ENCODE peak calls at places on chromosome 19, in eight cellular contexts. One of them, this sample, is unnamed.

GRCh38 chr19:1183543-1184172 is 9.6 kb upstream of the SBNO2 start:
- DNase-seq in foreskin fibroblast: no peak
- DNase-seq in cardiac muscle cell: no peak
- DNase-seq in PC-3: peak
- DNase-seq in CD4-positive, alpha-beta T cell: no peak
- DNase-seq in heart left ventricle: no peak
- DNase-seq in NB4: no peak
- DNase-seq in psoas muscle: peak
- DNase-seq in this sample: no peak

GRCh38 chr19:611506-611869 is 21.8 kb downstream of the HCN2 start:
- DNase-seq in heart left ventricle: no peak
- DNase-seq in cardiac muscle cell: peak
- DNase-seq in PC-3: peak
- DNase-seq in CD4-positive, alpha-beta T cell: no peak
- DNase-seq in psoas muscle: no peak
- DNase-seq in NB4: peak
- DNase-seq in foreskin fibroblast: peak
- DNase-seq in this sample: no peak

GRCh38 chr19:29812080-29812880 is 489 bp downstream of the CCNE1 start:
- DNase-seq in CD4-positive, alpha-beta T cell: no peak
- DNase-seq in PC-3: no peak
- DNase-seq in psoas muscle: peak
- DNase-seq in cardiac muscle cell: no peak
- DNase-seq in foreskin fibroblast: peak
- DNase-seq in heart left ventricle: peak
- DNase-seq in NB4: peak
- DNase-seq in this sample: peak

GRCh38 chr19:56611288-56611687 is 16.2 kb downstream of the ZNF71 start:
- DNase-seq in CD4-positive, alpha-beta T cell: no peak
- DNase-seq in PC-3: no peak
- DNase-seq in NB4: no peak
- DNase-seq in foreskin fibroblast: no peak
- DNase-seq in heart left ventricle: no peak
- DNase-seq in psoas muscle: no peak
- DNase-seq in cardiac muscle cell: no peak
- DNase-seq in this sample: no peak

GRCh38 chr19:40147693-40148347 is 43.4 kb upstream of the MAP3K10 start:
- DNase-seq in foreskin fibroblast: peak
- DNase-seq in PC-3: peak
- DNase-seq in heart left ventricle: no peak
- DNase-seq in CD4-positive, alpha-beta T cell: no peak
- DNase-seq in cardiac muscle cell: peak
- DNase-seq in NB4: peak
- DNase-seq in psoas muscle: no peak
- DNase-seq in this sample: no peak

GRCh38 chr19:36719687-36720556 is 32.5 kb downstream of the ZNF567 start:
- DNase-seq in PC-3: no peak
- DNase-seq in foreskin fibroblast: no peak
- DNase-seq in CD4-positive, alpha-beta T cell: no peak
- DNase-seq in NB4: peak
- DNase-seq in heart left ventricle: no peak
- DNase-seq in cardiac muscle cell: peak
- DNase-seq in psoas muscle: no peak
- DNase-seq in this sample: no peak

GRCh38 chr19:44643605-44644390 is at the start of gene PVR:
- DNase-seq in NB4: peak
- DNase-seq in psoas muscle: peak
- DNase-seq in cardiac muscle cell: peak
- DNase-seq in PC-3: peak
- DNase-seq in foreskin fibroblast: peak
- DNase-seq in heart left ventricle: peak
- DNase-seq in CD4-positive, alpha-beta T cell: no peak
- DNase-seq in this sample: no peak

GRCh38 chr19:3606174-3606689 is 443 bp downstream of the TBXA2R start:
- DNase-seq in CD4-positive, alpha-beta T cell: peak
- DNase-seq in heart left ventricle: no peak
- DNase-seq in NB4: no peak
- DNase-seq in foreskin fibroblast: no peak
- DNase-seq in PC-3: peak
- DNase-seq in cardiac muscle cell: no peak
- DNase-seq in psoas muscle: no peak
- DNase-seq in this sample: no peak

GRCh38 chr19:16591803-16592556 is 19.8 kb upstream of the SLC35E1 start:
- DNase-seq in foreskin fibroblast: no peak
- DNase-seq in heart left ventricle: no peak
- DNase-seq in psoas muscle: no peak
- DNase-seq in CD4-positive, alpha-beta T cell: no peak
- DNase-seq in cardiac muscle cell: no peak
- DNase-seq in PC-3: peak
- DNase-seq in NB4: no peak
- DNase-seq in this sample: no peak

GRCh38 chr19:38724380-38724854 is 19.9 kb downstream of the CAPN12 start:
- DNase-seq in NB4: no peak
- DNase-seq in PC-3: no peak
- DNase-seq in psoas muscle: peak
- DNase-seq in cardiac muscle cell: no peak
- DNase-seq in heart left ventricle: no peak
- DNase-seq in CD4-positive, alpha-beta T cell: no peak
- DNase-seq in foreskin fibroblast: no peak
- DNase-seq in this sample: no peak

GRCh38 chr19:38727868-38728660 is 16.2 kb downstream of the CAPN12 start:
- DNase-seq in foreskin fibroblast: no peak
- DNase-seq in CD4-positive, alpha-beta T cell: no peak
- DNase-seq in PC-3: no peak
- DNase-seq in heart left ventricle: peak
- DNase-seq in cardiac muscle cell: peak
- DNase-seq in psoas muscle: no peak
- DNase-seq in NB4: no peak
- DNase-seq in this sample: no peak

GRCh38 chr19:41332000-41332399 is 21.7 kb downstream of the TGFB1 start:
- DNase-seq in cardiac muscle cell: no peak
- DNase-seq in PC-3: no peak
- DNase-seq in foreskin fibroblast: no peak
- DNase-seq in NB4: no peak
- DNase-seq in heart left ventricle: no peak
- DNase-seq in psoas muscle: no peak
- DNase-seq in CD4-positive, alpha-beta T cell: no peak
- DNase-seq in this sample: no peak

GRCh38 chr19:30319876-30320275 is 52.3 kb upstream of the ZNF536 start:
- DNase-seq in psoas muscle: no peak
- DNase-seq in NB4: no peak
- DNase-seq in CD4-positive, alpha-beta T cell: no peak
- DNase-seq in cardiac muscle cell: no peak
- DNase-seq in PC-3: no peak
- DNase-seq in foreskin fibroblast: no peak
- DNase-seq in heart left ventricle: no peak
- DNase-seq in this sample: no peak

GRCh38 chr19:51295382-51296126 is 15.9 kb upstream of the IGLON5 start:
- DNase-seq in PC-3: no peak
- DNase-seq in cardiac muscle cell: no peak
- DNase-seq in NB4: no peak
- DNase-seq in foreskin fibroblast: no peak
- DNase-seq in heart left ventricle: no peak
- DNase-seq in psoas muscle: no peak
- DNase-seq in CD4-positive, alpha-beta T cell: no peak
- DNase-seq in this sample: no peak

GRCh38 chr19:29806098-29806866 is 5.5 kb upstream of the CCNE1 start:
- DNase-seq in cardiac muscle cell: peak
- DNase-seq in heart left ventricle: peak
- DNase-seq in CD4-positive, alpha-beta T cell: no peak
- DNase-seq in PC-3: no peak
- DNase-seq in NB4: peak
- DNase-seq in psoas muscle: peak
- DNase-seq in foreskin fibroblast: peak
- DNase-seq in this sample: no peak

GRCh38 chr19:45717983-45718650 is 12.6 kb downstream of the FBXO46 start:
- DNase-seq in heart left ventricle: no peak
- DNase-seq in PC-3: no peak
- DNase-seq in psoas muscle: no peak
- DNase-seq in foreskin fibroblast: no peak
- DNase-seq in cardiac muscle cell: no peak
- DNase-seq in NB4: no peak
- DNase-seq in CD4-positive, alpha-beta T cell: no peak
- DNase-seq in this sample: no peak

GRCh38 chr19:45715139-45715538 is 15.6 kb downstream of the FBXO46 start:
- DNase-seq in CD4-positive, alpha-beta T cell: no peak
- DNase-seq in cardiac muscle cell: no peak
- DNase-seq in heart left ventricle: no peak
- DNase-seq in NB4: no peak
- DNase-seq in PC-3: no peak
- DNase-seq in foreskin fibroblast: no peak
- DNase-seq in psoas muscle: no peak
- DNase-seq in this sample: no peak

GRCh38 chr19:45716314-45717130 is 14.2 kb downstream of the FBXO46 start:
- DNase-seq in cardiac muscle cell: peak
- DNase-seq in NB4: peak
- DNase-seq in PC-3: peak
- DNase-seq in heart left ventricle: no peak
- DNase-seq in foreskin fibroblast: no peak
- DNase-seq in psoas muscle: no peak
- DNase-seq in CD4-positive, alpha-beta T cell: peak
- DNase-seq in this sample: no peak

GRCh38 chr19:45713141-45713540 is 17.6 kb downstream of the FBXO46 start:
- DNase-seq in psoas muscle: no peak
- DNase-seq in foreskin fibroblast: no peak
- DNase-seq in cardiac muscle cell: no peak
- DNase-seq in PC-3: no peak
- DNase-seq in CD4-positive, alpha-beta T cell: no peak
- DNase-seq in NB4: no peak
- DNase-seq in heart left ventricle: no peak
- DNase-seq in this sample: no peak

DNA sequence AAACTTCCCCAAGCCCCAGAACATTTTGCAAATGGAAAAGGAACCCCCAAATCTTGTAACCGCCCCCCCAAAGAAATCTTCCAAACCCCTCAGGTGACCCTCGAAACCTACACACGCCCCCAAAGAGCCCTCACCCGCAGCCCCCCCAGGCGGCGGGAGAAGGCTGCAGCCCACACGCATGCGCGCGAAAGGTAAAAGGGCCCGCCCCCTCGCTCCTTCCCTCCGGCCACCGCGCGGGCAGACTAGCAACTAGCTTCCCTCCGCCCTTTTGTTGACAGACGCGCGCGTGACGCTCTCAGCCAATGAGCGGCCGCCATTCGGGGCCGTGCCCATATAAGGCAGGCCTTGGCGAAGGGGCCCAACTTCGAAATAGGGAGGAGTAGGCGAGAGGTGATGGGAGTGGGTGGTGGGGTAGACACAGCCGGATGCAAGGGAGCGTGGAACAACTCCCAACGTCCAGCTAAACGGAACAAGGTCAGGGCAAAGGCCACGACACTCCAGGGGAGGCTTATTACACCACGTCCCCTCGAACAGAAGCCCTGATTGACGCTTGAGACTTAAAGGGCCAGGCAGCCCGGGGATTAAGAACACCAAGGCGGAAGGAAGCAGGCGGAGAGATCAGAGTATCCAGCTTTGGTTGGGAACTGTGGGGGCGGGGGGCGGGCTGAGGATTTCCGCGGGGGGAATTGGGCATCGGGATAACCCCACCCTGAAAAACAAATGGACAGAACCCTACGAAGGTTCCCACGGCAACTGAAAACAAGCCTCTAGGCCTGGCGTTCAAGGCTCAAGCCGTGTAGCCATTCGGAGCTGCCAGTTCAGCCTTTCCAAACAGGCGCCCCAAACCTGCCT is 13.3 kb downstream of the FBXO46 start:
- DNase-seq in foreskin fibroblast: peak
- DNase-seq in psoas muscle: peak
- DNase-seq in CD4-positive, alpha-beta T cell: peak
- DNase-seq in cardiac muscle cell: peak
- DNase-seq in heart left ventricle: peak
- DNase-seq in PC-3: peak
- DNase-seq in NB4: peak
- DNase-seq in this sample: peak
- TF ChIP-seq CTCF in foreskin fibroblast: peak
- TF ChIP-seq CTCF in psoas muscle: no peak
- TF ChIP-seq CTCF in CD4-positive, alpha-beta T cell: no peak
- TF ChIP-seq CTCF in cardiac muscle cell: peak
- TF ChIP-seq CTCF in heart left ventricle: no peak
- TF ChIP-seq CTCF in PC-3: no peak
- TF ChIP-seq CTCF in NB4: no peak
- TF ChIP-seq CTCF in this sample: no peak

GRCh38 chr19:55016017-55016416 is 22.0 kb downstream of the GP6 start:
- DNase-seq in foreskin fibroblast: no peak
- DNase-seq in psoas muscle: no peak
- DNase-seq in heart left ventricle: no peak
- DNase-seq in PC-3: no peak
- DNase-seq in cardiac muscle cell: no peak
- DNase-seq in NB4: no peak
- DNase-seq in CD4-positive, alpha-beta T cell: no peak
- DNase-seq in this sample: no peak
- TF ChIP-seq CTCF in foreskin fibroblast: no peak
- TF ChIP-seq CTCF in psoas muscle: no peak
- TF ChIP-seq CTCF in heart left ventricle: no peak
- TF ChIP-seq CTCF in PC-3: no peak
- TF ChIP-seq CTCF in cardiac muscle cell: no peak
- TF ChIP-seq CTCF in NB4: no peak
- TF ChIP-seq CTCF in CD4-positive, alpha-beta T cell: no peak
- TF ChIP-seq CTCF in this sample: no peak

GRCh38 chr19:5286465-5287029 is 54.1 kb downstream of the PTPRS start:
- DNase-seq in psoas muscle: no peak
- DNase-seq in NB4: no peak
- DNase-seq in PC-3: no peak
- DNase-seq in heart left ventricle: no peak
- DNase-seq in cardiac muscle cell: no peak
- DNase-seq in foreskin fibroblast: no peak
- DNase-seq in CD4-positive, alpha-beta T cell: no peak
- DNase-seq in this sample: no peak

GRCh38 chr19:5285955-5286354 is 54.7 kb downstream of the PTPRS start:
- DNase-seq in PC-3: no peak
- DNase-seq in psoas muscle: no peak
- DNase-seq in foreskin fibroblast: no peak
- DNase-seq in cardiac muscle cell: no peak
- DNase-seq in heart left ventricle: no peak
- DNase-seq in CD4-positive, alpha-beta T cell: no peak
- DNase-seq in NB4: no peak
- DNase-seq in this sample: no peak

GRCh38 chr19:5285311-5285710 is 55.3 kb downstream of the PTPRS start:
- DNase-seq in foreskin fibroblast: no peak
- DNase-seq in heart left ventricle: no peak
- DNase-seq in CD4-positive, alpha-beta T cell: no peak
- DNase-seq in psoas muscle: no peak
- DNase-seq in PC-3: no peak
- DNase-seq in NB4: no peak
- DNase-seq in cardiac muscle cell: no peak
- DNase-seq in this sample: no peak

GRCh38 chr19:5281588-5281987 is 59.0 kb downstream of the PTPRS start:
- DNase-seq in CD4-positive, alpha-beta T cell: no peak
- DNase-seq in psoas muscle: peak
- DNase-seq in cardiac muscle cell: peak
- DNase-seq in heart left ventricle: peak
- DNase-seq in PC-3: no peak
- DNase-seq in NB4: no peak
- DNase-seq in foreskin fibroblast: peak
- DNase-seq in this sample: no peak

GRCh38 chr19:5282926-5283325 is 57.7 kb downstream of the PTPRS start:
- DNase-seq in PC-3: no peak
- DNase-seq in foreskin fibroblast: no peak
- DNase-seq in psoas muscle: peak
- DNase-seq in NB4: no peak
- DNase-seq in heart left ventricle: no peak
- DNase-seq in CD4-positive, alpha-beta T cell: no peak
- DNase-seq in cardiac muscle cell: no peak
- DNase-seq in this sample: no peak
- TF ChIP-seq CTCF in PC-3: no peak
- TF ChIP-seq CTCF in foreskin fibroblast: no peak
- TF ChIP-seq CTCF in psoas muscle: no peak
- TF ChIP-seq CTCF in NB4: no peak
- TF ChIP-seq CTCF in heart left ventricle: no peak
- TF ChIP-seq CTCF in CD4-positive, alpha-beta T cell: no peak
- TF ChIP-seq CTCF in cardiac muscle cell: no peak
- TF ChIP-seq CTCF in this sample: no peak

GRCh38 chr19:52585101-52585500 is 15.0 kb downstream of the ZNF701 start:
- DNase-seq in cardiac muscle cell: no peak
- DNase-seq in foreskin fibroblast: no peak
- DNase-seq in CD4-positive, alpha-beta T cell: no peak
- DNase-seq in PC-3: no peak
- DNase-seq in NB4: no peak
- DNase-seq in heart left ventricle: no peak
- DNase-seq in psoas muscle: no peak
- DNase-seq in this sample: no peak
- TF ChIP-seq CTCF in cardiac muscle cell: no peak
- TF ChIP-seq CTCF in foreskin fibroblast: no peak
- TF ChIP-seq CTCF in CD4-positive, alpha-beta T cell: no peak
- TF ChIP-seq CTCF in PC-3: no peak
- TF ChIP-seq CTCF in NB4: no peak
- TF ChIP-seq CTCF in heart left ventricle: no peak
- TF ChIP-seq CTCF in psoas muscle: no peak
- TF ChIP-seq CTCF in this sample: no peak

This sample was measured in activated B cell treated with CpG ODN at 0.5 μM for 24 hours.